ENCODE peak calls at places on chromosomes 11 and 22, in ten cellular contexts. One of them, this sample, is unnamed.

GRCh38 chr11:10495464-10495786 is 40.4 kb downstream of the AMPD3 start:
- DNase-seq in neural progenitor cell: no peak
- DNase-seq in GM12878: no peak
- DNase-seq in mesenchymal stem cell: no peak
- DNase-seq in H9: no peak
- DNase-seq in fibroblast of lung: no peak
- DNase-seq in GM23248: no peak
- DNase-seq in NT2/D1: no peak
- DNase-seq in MM.1S: no peak
- DNase-seq in IMR-90: no peak
- DNase-seq in this sample: no peak

GRCh38 chr11:124812876-124813275 is 12.7 kb upstream of the MSANTD2 start:
- DNase-seq in neural progenitor cell: no peak
- DNase-seq in GM12878: no peak
- DNase-seq in mesenchymal stem cell: no peak
- DNase-seq in H9: no peak
- DNase-seq in fibroblast of lung: peak; percentile 60
- DNase-seq in GM23248: peak; percentile 63
- DNase-seq in NT2/D1: no peak
- DNase-seq in MM.1S: no peak
- DNase-seq in IMR-90: no peak
- DNase-seq in this sample: no peak

GRCh38 chr22:18965526-18966421 is 29.7 kb upstream of the PRODH start:
- DNase-seq in neural progenitor cell: no peak
- DNase-seq in GM12878: no peak
- DNase-seq in mesenchymal stem cell: no peak
- DNase-seq in H9: no peak
- DNase-seq in fibroblast of lung: no peak
- DNase-seq in GM23248: no peak
- DNase-seq in NT2/D1: no peak
- DNase-seq in MM.1S: no peak
- DNase-seq in IMR-90: no peak
- DNase-seq in this sample: peak; percentile 50

GRCh38 chr11:15500643-15501042 is 385.9 kb downstream of the INSC start:
- DNase-seq in neural progenitor cell: no peak
- DNase-seq in GM12878: no peak
- DNase-seq in mesenchymal stem cell: no peak
- DNase-seq in H9: no peak
- DNase-seq in fibroblast of lung: no peak
- DNase-seq in GM23248: no peak
- DNase-seq in NT2/D1: no peak
- DNase-seq in MM.1S: no peak
- DNase-seq in IMR-90: no peak
- DNase-seq in this sample: no peak

GRCh38 chr11:5737672-5738071 is 1.4 kb downstream of the OR56B1 start:
- DNase-seq in neural progenitor cell: no peak
- DNase-seq in GM12878: no peak
- DNase-seq in mesenchymal stem cell: no peak
- DNase-seq in H9: no peak
- DNase-seq in fibroblast of lung: peak; percentile 41
- DNase-seq in GM23248: peak; percentile 7
- DNase-seq in NT2/D1: no peak
- DNase-seq in MM.1S: no peak
- DNase-seq in IMR-90: no peak
- DNase-seq in this sample: no peak

GRCh38 chr22:25514436-25514835 is 50.0 kb upstream of the GRK3 start:
- DNase-seq in neural progenitor cell: no peak
- DNase-seq in GM12878: no peak
- DNase-seq in mesenchymal stem cell: no peak
- DNase-seq in H9: no peak
- DNase-seq in fibroblast of lung: peak; percentile 27
- DNase-seq in GM23248: peak; percentile 57
- DNase-seq in NT2/D1: no peak
- DNase-seq in MM.1S: no peak
- DNase-seq in IMR-90: peak; percentile 54
- DNase-seq in this sample: no peak

GRCh38 chr22:30955153-30955552 is 13.4 kb downstream of the MORC2 start:
- DNase-seq in neural progenitor cell: no peak
- DNase-seq in GM12878: no peak
- DNase-seq in mesenchymal stem cell: no peak
- DNase-seq in H9: no peak
- DNase-seq in fibroblast of lung: no peak
- DNase-seq in GM23248: no peak
- DNase-seq in NT2/D1: no peak
- DNase-seq in MM.1S: no peak
- DNase-seq in IMR-90: no peak
- DNase-seq in this sample: no peak

GRCh38 chr11:57482782-57483569 is 22.6 kb downstream of the RTN4RL2 start:
- DNase-seq in neural progenitor cell: peak; percentile 83
- DNase-seq in GM12878: no peak
- DNase-seq in mesenchymal stem cell: peak; percentile 45
- DNase-seq in H9: peak; percentile 81
- DNase-seq in fibroblast of lung: no peak
- DNase-seq in GM23248: peak; percentile 74
- DNase-seq in NT2/D1: no peak
- DNase-seq in MM.1S: peak; percentile 50
- DNase-seq in IMR-90: peak; percentile 21
- DNase-seq in this sample: peak; percentile 79

GRCh38 chr11:129376658-129377341 is 1.2 kb downstream of the BARX2 start:
- DNase-seq in neural progenitor cell: peak; percentile 80
- DNase-seq in GM12878: no peak
- DNase-seq in mesenchymal stem cell: no peak
- DNase-seq in H9: no peak
- DNase-seq in fibroblast of lung: no peak
- DNase-seq in GM23248: no peak
- DNase-seq in NT2/D1: no peak
- DNase-seq in MM.1S: no peak
- DNase-seq in IMR-90: no peak
- DNase-seq in this sample: no peak

GRCh38 chr22:43411981-43412807 is at the start of gene MPPED1:
- DNase-seq in neural progenitor cell: peak; percentile 65
- DNase-seq in GM12878: no peak
- DNase-seq in mesenchymal stem cell: no peak
- DNase-seq in H9: no peak
- DNase-seq in fibroblast of lung: no peak
- DNase-seq in GM23248: no peak
- DNase-seq in NT2/D1: no peak
- DNase-seq in MM.1S: no peak
- DNase-seq in IMR-90: no peak
- DNase-seq in this sample: no peak

GRCh38 chr22:22014285-22014659 is 31.7 kb upstream of the TOP3B start:
- DNase-seq in neural progenitor cell: no peak
- DNase-seq in GM12878: no peak
- DNase-seq in mesenchymal stem cell: no peak
- DNase-seq in H9: no peak
- DNase-seq in fibroblast of lung: no peak
- DNase-seq in GM23248: no peak
- DNase-seq in NT2/D1: no peak
- DNase-seq in MM.1S: no peak
- DNase-seq in IMR-90: no peak
- DNase-seq in this sample: no peak

GRCh38 chr11:45181595-45182550 is 35.4 kb downstream of the PRDM11 start:
- DNase-seq in neural progenitor cell: peak; percentile 13
- DNase-seq in GM12878: no peak
- DNase-seq in mesenchymal stem cell: peak; percentile 18
- DNase-seq in H9: no peak
- DNase-seq in fibroblast of lung: no peak
- DNase-seq in GM23248: no peak
- DNase-seq in NT2/D1: no peak
- DNase-seq in MM.1S: no peak
- DNase-seq in IMR-90: no peak
- DNase-seq in this sample: no peak
- H3K9ac ChIP-seq in neural progenitor cell: no peak overlapping the region
- H3K9ac ChIP-seq in GM12878: no peak overlapping the region
- H3K9ac ChIP-seq in mesenchymal stem cell: peak overlapping the region; percentile 68
- H3K9ac ChIP-seq in H9: no peak overlapping the region
- H3K9ac ChIP-seq in fibroblast of lung: no peak overlapping the region
- H3K9ac ChIP-seq in GM23248: no peak overlapping the region
- H3K9ac ChIP-seq in NT2/D1: peak overlapping the region; percentile 84
- H3K9ac ChIP-seq in MM.1S: no peak overlapping the region
- H3K9ac ChIP-seq in IMR-90: no peak overlapping the region
- H3K9ac ChIP-seq in this sample: peak overlapping the region; percentile 54

GRCh38 chr11:117186431-117186761 is 7.9 kb downstream of the SIDT2 start:
- DNase-seq in neural progenitor cell: no peak
- DNase-seq in GM12878: no peak
- DNase-seq in mesenchymal stem cell: no peak
- DNase-seq in H9: no peak
- DNase-seq in fibroblast of lung: no peak
- DNase-seq in GM23248: no peak
- DNase-seq in NT2/D1: no peak
- DNase-seq in MM.1S: no peak
- DNase-seq in IMR-90: no peak
- DNase-seq in this sample: peak; percentile 24

GRCh38 chr11:117185739-117186430 is 7.3 kb downstream of the SIDT2 start:
- DNase-seq in neural progenitor cell: no peak
- DNase-seq in GM12878: peak; percentile 28
- DNase-seq in mesenchymal stem cell: no peak
- DNase-seq in H9: no peak
- DNase-seq in fibroblast of lung: no peak
- DNase-seq in GM23248: no peak
- DNase-seq in NT2/D1: no peak
- DNase-seq in MM.1S: no peak
- DNase-seq in IMR-90: no peak
- DNase-seq in this sample: peak; percentile 30

GRCh38 chr11:117181586-117182550 is 3.3 kb downstream of the SIDT2 start:
- DNase-seq in neural progenitor cell: no peak
- DNase-seq in GM12878: no peak
- DNase-seq in mesenchymal stem cell: no peak
- DNase-seq in H9: peak; percentile 23
- DNase-seq in fibroblast of lung: no peak
- DNase-seq in GM23248: no peak
- DNase-seq in NT2/D1: no peak
- DNase-seq in MM.1S: no peak
- DNase-seq in IMR-90: no peak
- DNase-seq in this sample: peak; percentile 82

GRCh38 chr11:117182551-117182935 is 4.0 kb downstream of the SIDT2 start:
- DNase-seq in neural progenitor cell: no peak
- DNase-seq in GM12878: no peak
- DNase-seq in mesenchymal stem cell: no peak
- DNase-seq in H9: no peak
- DNase-seq in fibroblast of lung: no peak
- DNase-seq in GM23248: no peak
- DNase-seq in NT2/D1: no peak
- DNase-seq in MM.1S: no peak
- DNase-seq in IMR-90: no peak
- DNase-seq in this sample: peak; percentile 43

GRCh38 chr11:117183724-117184349 is 5.3 kb downstream of the SIDT2 start:
- DNase-seq in neural progenitor cell: no peak
- DNase-seq in GM12878: no peak
- DNase-seq in mesenchymal stem cell: no peak
- DNase-seq in H9: no peak
- DNase-seq in fibroblast of lung: no peak
- DNase-seq in GM23248: no peak
- DNase-seq in NT2/D1: no peak
- DNase-seq in MM.1S: no peak
- DNase-seq in IMR-90: no peak
- DNase-seq in this sample: peak; percentile 26
- H3K9ac ChIP-seq in neural progenitor cell: no peak overlapping the region
- H3K9ac ChIP-seq in GM12878: no peak overlapping the region
- H3K9ac ChIP-seq in mesenchymal stem cell: no peak overlapping the region
- H3K9ac ChIP-seq in H9: no peak overlapping the region
- H3K9ac ChIP-seq in fibroblast of lung: no peak overlapping the region
- H3K9ac ChIP-seq in GM23248: no peak overlapping the region
- H3K9ac ChIP-seq in NT2/D1: no peak overlapping the region
- H3K9ac ChIP-seq in MM.1S: no peak overlapping the region
- H3K9ac ChIP-seq in IMR-90: no peak overlapping the region
- H3K9ac ChIP-seq in this sample: no peak overlapping the region

DNA sequence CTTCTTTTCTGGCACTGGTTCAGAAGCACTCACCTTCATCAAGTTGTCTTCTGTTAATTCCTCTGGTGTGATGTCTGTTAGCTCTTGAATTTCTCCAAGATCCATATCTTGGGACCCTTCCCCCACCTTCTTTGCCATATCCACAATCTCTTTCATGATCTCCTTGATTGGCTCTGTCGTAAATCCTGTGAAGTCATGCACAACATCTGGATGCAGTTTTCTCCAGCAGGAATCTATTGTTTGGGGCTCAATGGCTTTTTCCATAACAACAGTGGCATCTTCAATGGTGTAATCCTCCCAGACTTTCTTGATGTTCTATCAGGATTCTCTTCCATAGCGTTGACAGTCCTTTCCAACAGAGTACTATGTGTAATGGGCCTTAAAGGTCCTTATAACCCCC is 96.9 kb downstream of the CSTPP1 start:
- DNase-seq in neural progenitor cell: peak; percentile 19
- DNase-seq in GM12878: no peak
- DNase-seq in mesenchymal stem cell: no peak
- DNase-seq in H9: no peak
- DNase-seq in fibroblast of lung: no peak
- DNase-seq in GM23248: peak; percentile 36
- DNase-seq in NT2/D1: no peak
- DNase-seq in MM.1S: no peak
- DNase-seq in IMR-90: no peak
- DNase-seq in this sample: no peak
- H3K9ac ChIP-seq in neural progenitor cell: no peak overlapping the region
- H3K9ac ChIP-seq in GM12878: no peak overlapping the region
- H3K9ac ChIP-seq in mesenchymal stem cell: no peak overlapping the region
- H3K9ac ChIP-seq in H9: no peak overlapping the region
- H3K9ac ChIP-seq in fibroblast of lung: no peak overlapping the region
- H3K9ac ChIP-seq in GM23248: no peak overlapping the region
- H3K9ac ChIP-seq in NT2/D1: no peak overlapping the region
- H3K9ac ChIP-seq in MM.1S: no peak overlapping the region
- H3K9ac ChIP-seq in IMR-90: no peak overlapping the region
- H3K9ac ChIP-seq in this sample: no peak overlapping the region

GRCh38 chr11:92295175-92296137 is 70.8 kb downstream of the FAT3 start:
- DNase-seq in neural progenitor cell: no peak
- DNase-seq in GM12878: no peak
- DNase-seq in mesenchymal stem cell: peak; percentile 32
- DNase-seq in H9: no peak
- DNase-seq in fibroblast of lung: peak; percentile 78
- DNase-seq in GM23248: peak; percentile 69
- DNase-seq in NT2/D1: no peak
- DNase-seq in MM.1S: no peak
- DNase-seq in IMR-90: peak; percentile 33
- DNase-seq in this sample: no peak
- H3K9ac ChIP-seq in neural progenitor cell: no peak overlapping the region
- H3K9ac ChIP-seq in GM12878: no peak overlapping the region
- H3K9ac ChIP-seq in mesenchymal stem cell: no peak overlapping the region
- H3K9ac ChIP-seq in H9: no peak overlapping the region
- H3K9ac ChIP-seq in fibroblast of lung: no peak overlapping the region
- H3K9ac ChIP-seq in GM23248: no peak overlapping the region
- H3K9ac ChIP-seq in NT2/D1: no peak overlapping the region
- H3K9ac ChIP-seq in MM.1S: no peak overlapping the region
- H3K9ac ChIP-seq in IMR-90: no peak overlapping the region
- H3K9ac ChIP-seq in this sample: no peak overlapping the region

GRCh38 chr22:23182289-23183106 is 2.2 kb downstream of the BCR start:
- DNase-seq in neural progenitor cell: peak; percentile 50
- DNase-seq in GM12878: peak; percentile 32
- DNase-seq in mesenchymal stem cell: peak; percentile 37
- DNase-seq in H9: no peak
- DNase-seq in fibroblast of lung: peak; percentile 41
- DNase-seq in GM23248: peak; percentile 34
- DNase-seq in NT2/D1: no peak
- DNase-seq in MM.1S: peak; percentile 82
- DNase-seq in IMR-90: peak; percentile 19
- DNase-seq in this sample: no peak
- H3K9ac ChIP-seq in neural progenitor cell: no peak overlapping the region
- H3K9ac ChIP-seq in GM12878: peak overlapping the region; percentile 71
- H3K9ac ChIP-seq in mesenchymal stem cell: peak overlapping the region; percentile 53
- H3K9ac ChIP-seq in H9: peak overlapping the region; percentile 17
- H3K9ac ChIP-seq in fibroblast of lung: no peak overlapping the region
- H3K9ac ChIP-seq in GM23248: peak overlapping the region; percentile 37
- H3K9ac ChIP-seq in NT2/D1: peak overlapping the region; percentile 95
- H3K9ac ChIP-seq in MM.1S: peak overlapping the region; percentile 76
- H3K9ac ChIP-seq in IMR-90: peak overlapping the region; percentile 9
- H3K9ac ChIP-seq in this sample: peak overlapping the region; percentile 70

This sample was measured in kidney.